ENCODE peak calls at places on chromosomes 11 and 22, in six cellular contexts. Q, Y, A, V, R and N are unnamed samples.

GRCh38 chr22:49650336-49651241 is 177.1 kb downstream of the BRD1 start:
- DNase-seq in Q (no peak), Y (no peak), A (no peak), V (no peak), R (peak), N (no peak)

GRCh38 chr11:637593-638507 is 781 bp downstream of the DRD4 start:
- DNase-seq in Q (no peak), Y (no peak), A (no peak), V (peak), R (no peak), N (no peak)

GRCh38 chr22:48318575-48319320 is 1508.9 kb downstream of the BRD1 start:
- DNase-seq in Q (no peak), Y (no peak), A (no peak), V (no peak), R (peak), N (peak)

GRCh38 chr11:104918113-104918824 is 20.0 kb upstream of the CASP12 start:
- DNase-seq in Q (no peak), Y (no peak), A (no peak), V (no peak), R (no peak), N (no peak)

GRCh38 chr11:65357856-65358356 is 3.4 kb downstream of the TIGD3 start:
- DNase-seq in Q (no peak), Y (peak), A (no peak), V (peak), R (peak), N (no peak)

GRCh38 chr11:96307748-96308133 is 35.3 kb downstream of the MAML2 start:
- DNase-seq in Q (no peak), Y (no peak), A (peak), V (peak), R (no peak), N (no peak)

GRCh38 chr11:88174627-88175003 is 628 bp downstream of the RAB38 start:
- DNase-seq in Q (peak), Y (peak), A (peak), V (peak), R (peak), N (peak)

GRCh38 chr11:16408619-16409018 is 52.3 kb upstream of the SOX6 start:
- DNase-seq in Q (no peak), Y (no peak), A (no peak), V (no peak), R (no peak), N (no peak)

GRCh38 chr22:47552541-47553205 is 790.2 kb downstream of the TBC1D22A start:
- DNase-seq in Q (no peak), Y (no peak), A (no peak), V (no peak), R (no peak), N (no peak)

GRCh38 chr11:42407379-42407778 is 904.4 kb upstream of the API5 start:
- DNase-seq in Q (no peak), Y (no peak), A (peak), V (peak), R (no peak), N (peak)

GRCh38 chr11:125341676-125342075 is 154.4 kb downstream of the FEZ1 start:
- DNase-seq in Q (no peak), Y (no peak), A (no peak), V (no peak), R (no peak), N (no peak)

GRCh38 chr22:27879923-27880322 is 39.1 kb downstream of the PITPNB start:
- DNase-seq in Q (no peak), Y (no peak), A (peak), V (peak), R (no peak), N (no peak)

GRCh38 chr22:30408388-30409101 is 11.7 kb downstream of the SEC14L2 start:
- DNase-seq in Q (no peak), Y (no peak), A (peak), V (no peak), R (no peak), N (no peak)

GRCh38 chr11:82631722-82632630 is 101.7 kb downstream of the FAM181B start:
- DNase-seq in Q (no peak), Y (no peak), A (peak), V (no peak), R (no peak), N (no peak)

GRCh38 chr11:121714356-121714755 is 261.6 kb upstream of the SORL1-AS1 start:
- DNase-seq in Q (no peak), Y (no peak), A (peak), V (no peak), R (no peak), N (no peak)

GRCh38 chr11:61315260-61315659 is 17.6 kb downstream of the DDB1 start:
- DNase-seq in Q (no peak), Y (no peak), A (peak), V (no peak), R (no peak), N (no peak)

GRCh38 chr11:702731-703461 is 3.1 kb upstream of the EPS8L2 start:
- DNase-seq in Q (no peak), Y (no peak), A (no peak), V (no peak), R (no peak), N (no peak)

GRCh38 chr11:70326365-70326803 is 55.9 kb downstream of the PPFIA1 start:
- DNase-seq in Q (no peak), Y (no peak), A (no peak), V (peak), R (no peak), N (no peak)

GRCh38 chr11:74673956-74674355 is 57.3 kb downstream of the CHRDL2 start:
- DNase-seq in Q (no peak), Y (no peak), A (no peak), V (no peak), R (no peak), N (peak)

GRCh38 chr11:383431-383830 is 10.6 kb upstream of the PKP3 start:
- DNase-seq in Q (no peak), Y (no peak), A (no peak), V (no peak), R (peak), N (no peak)

GRCh38 chr11:46450846-46451470 is 59.4 kb upstream of the CHRM4 start:
- DNase-seq in Q (no peak), Y (no peak), A (no peak), V (no peak), R (no peak), N (no peak)

GRCh38 chr22:19075404-19075803 is 46.8 kb downstream of the DGCR2 start:
- DNase-seq in Q (no peak), Y (no peak), A (no peak), V (no peak), R (no peak), N (no peak)

GRCh38 chr22:30870451-30871345 is 97.9 kb downstream of the MORC2 start:
- DNase-seq in Q (no peak), Y (peak), A (no peak), V (no peak), R (peak), N (peak)

GRCh38 chr11:17883946-17884345 is 128.9 kb downstream of the SERGEF start:
- DNase-seq in Q (no peak), Y (no peak), A (no peak), V (no peak), R (no peak), N (no peak)

GRCh38 chr11:72613977-72614376 is 60.2 kb downstream of the PDE2A start:
- DNase-seq in Q (no peak), Y (peak), A (no peak), V (no peak), R (no peak), N (peak)

GRCh38 chr11:73271936-73272679 is at the start of gene P2RY6:
- DNase-seq in Q (no peak), Y (no peak), A (peak), V (peak), R (no peak), N (no peak)

GRCh38 chr11:73314121-73314948 is 6.3 kb downstream of the ARHGEF17 start:
- DNase-seq in Q (no peak), Y (no peak), A (peak), V (peak), R (peak), N (no peak)

GRCh38 chr11:32581556-32581955 is 2.1 kb upstream of the EIF3M start:
- DNase-seq in Q (no peak), Y (no peak), A (peak), V (no peak), R (no peak), N (no peak)

GRCh38 chr11:114058871-114059277 is 637 bp upstream of the ZBTB16 start:
- DNase-seq in Q (no peak), Y (peak), A (no peak), V (peak), R (no peak), N (no peak)

GRCh38 chr11:117818036-117818858 is 6.3 kb downstream of the FXYD2 start:
- DNase-seq in Q (no peak), Y (no peak), A (peak), V (no peak), R (no peak), N (no peak)

GRCh38 chr22:42436402-42436801 is 4.2 kb upstream of the NFAM1 start:
- DNase-seq in Q (no peak), Y (no peak), A (no peak), V (no peak), R (no peak), N (no peak)

GRCh38 chr22:42439821-42440674 is 7.8 kb upstream of the NFAM1 start:
- DNase-seq in Q (no peak), Y (peak), A (no peak), V (no peak), R (no peak), N (no peak)

GRCh38 chr22:42438293-42438650 is 6.1 kb upstream of the NFAM1 start:
- DNase-seq in Q (no peak), Y (no peak), A (no peak), V (no peak), R (no peak), N (no peak)

GRCh38 chr22:42439021-42439420 is 6.8 kb upstream of the NFAM1 start:
- DNase-seq in Q (no peak), Y (no peak), A (no peak), V (no peak), R (no peak), N (no peak)

GRCh38 chr22:42437488-42438292 is 5.5 kb upstream of the NFAM1 start:
- DNase-seq in Q (peak), Y (peak), A (peak), V (peak), R (peak), N (peak)
- H3K27ac ChIP-seq in Q (peak), Y (no peak), A (no peak), V (no peak), R (peak), N (no peak)

GRCh38 chr11:45253640-45254039 is 32.5 kb downstream of the SYT13 start:
- DNase-seq in Q (no peak), Y (no peak), A (no peak), V (no peak), R (no peak), N (no peak)
- TF ChIP-seq CTCF in Q (no peak), Y (no peak), A (no peak), V (no peak), R (no peak), N (no peak)

GRCh38 chr11:6385046-6385777 is 5.1 kb upstream of the SMPD1 start:
- DNase-seq in Q (no peak), Y (no peak), A (no peak), V (no peak), R (no peak), N (no peak)

GRCh38 chr11:6388747-6389146 is 1.5 kb upstream of the SMPD1 start:
- DNase-seq in Q (no peak), Y (no peak), A (no peak), V (no peak), R (no peak), N (no peak)

GRCh38 chr11:6389921-6390717 is at the start of gene SMPD1:
- DNase-seq in Q (peak), Y (peak), A (peak), V (peak), R (peak), N (peak)

GRCh38 chr11:6390718-6391547 is 659 bp downstream of the SMPD1 start:
- DNase-seq in Q (no peak), Y (no peak), A (no peak), V (no peak), R (no peak), N (no peak)

DNA sequence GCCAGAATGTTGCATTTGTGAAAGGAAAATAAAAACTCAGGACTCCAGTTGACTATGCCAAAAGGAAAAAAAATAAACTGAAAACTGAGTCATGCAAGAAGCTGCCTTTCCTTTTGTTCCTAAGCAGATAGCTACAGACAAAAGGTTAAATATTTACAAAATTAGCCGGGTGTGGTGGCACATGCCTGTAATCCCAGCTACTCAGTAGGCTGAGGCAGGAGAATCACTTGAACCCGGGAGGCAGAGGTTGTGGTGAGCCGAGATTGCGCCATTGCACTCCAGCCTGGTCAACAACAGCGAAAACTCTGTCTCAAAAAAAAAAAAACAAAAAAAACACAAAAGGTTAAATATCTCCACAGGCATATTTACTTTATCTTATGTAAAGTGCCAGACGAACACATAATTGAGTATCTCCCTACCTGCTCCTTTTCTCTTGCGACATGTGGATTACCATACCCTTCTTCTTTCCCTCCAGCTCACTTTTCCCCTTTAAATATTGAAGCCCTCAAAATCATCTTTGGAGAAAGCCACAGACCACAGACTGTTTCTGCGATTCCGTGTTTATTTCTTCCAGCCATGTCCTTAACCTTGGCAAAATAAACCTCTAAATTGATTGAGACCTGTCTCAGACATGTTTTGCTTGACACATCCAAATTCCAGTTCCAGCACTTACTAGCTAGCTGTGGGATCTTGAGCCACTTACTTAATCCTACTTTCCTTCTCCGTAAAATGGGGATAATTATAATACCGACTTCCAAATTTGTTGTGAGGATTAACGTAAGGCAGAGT is 2.3 kb upstream of the SMPD1 start:
- DNase-seq in Q (no peak), Y (no peak), A (peak), V (no peak), R (no peak), N (no peak)
- H3K27ac ChIP-seq in Q (peak), Y (no peak), A (no peak), V (peak), R (no peak), N (peak)

DNA sequence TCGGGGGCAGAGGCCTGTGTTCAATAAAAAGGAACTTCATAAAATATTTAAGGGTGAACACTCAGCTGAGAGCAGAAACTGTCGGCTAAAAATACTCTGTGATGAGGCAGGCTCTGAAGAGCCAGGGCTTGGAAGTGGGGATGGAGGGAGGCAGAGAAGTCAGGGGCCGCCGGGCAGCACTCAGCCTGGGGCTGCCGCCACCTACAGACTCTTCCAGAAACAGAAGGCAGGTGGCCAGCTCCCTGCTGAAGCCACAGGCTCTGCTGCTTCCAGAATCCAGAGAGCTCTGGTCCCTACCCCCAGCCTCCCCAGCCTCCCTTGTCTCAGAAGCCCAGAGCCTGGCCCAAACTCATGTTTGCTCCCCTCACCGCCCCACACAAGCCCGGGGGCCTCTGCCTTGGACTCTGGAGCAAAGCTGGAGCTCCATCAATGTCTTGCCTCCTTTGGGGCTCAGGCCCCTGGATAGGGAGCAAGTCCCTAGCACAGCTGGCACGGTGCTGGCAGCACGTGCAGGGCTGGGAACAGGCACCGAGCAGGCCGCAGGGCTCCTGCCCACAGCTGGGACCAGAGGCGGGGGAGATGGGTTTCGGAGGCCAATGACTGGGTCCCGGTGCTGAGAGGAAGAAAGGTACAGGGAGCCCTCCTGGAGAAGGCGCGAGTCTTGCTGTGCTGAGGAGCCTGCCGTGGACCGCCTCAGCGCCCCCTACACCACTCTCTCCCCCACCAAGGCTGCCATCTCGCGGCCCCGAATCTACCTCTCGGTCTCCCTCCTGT is 8.2 kb downstream of the LRFN4 start:
- DNase-seq in Q (no peak), Y (no peak), A (no peak), V (no peak), R (no peak), N (no peak)
- TF ChIP-seq CTCF in Q (no peak), Y (no peak), A (no peak), V (no peak), R (no peak), N (no peak)

GRCh38 chr22:17831527-17832251 is 57.4 kb upstream of the BID start:
- DNase-seq in Q (peak), Y (no peak), A (no peak), V (no peak), R (no peak), N (no peak)
- H3K27ac ChIP-seq in Q (peak), Y (peak), A (no peak), V (no peak), R (peak), N (peak)

GRCh38 chr11:133529807-133530500 is 2.3 kb downstream of the OPCML start:
- DNase-seq in Q (no peak), Y (no peak), A (no peak), V (no peak), R (no peak), N (no peak)

GRCh38 chr11:133531971-133532651 is at the start of gene OPCML:
- DNase-seq in Q (no peak), Y (no peak), A (no peak), V (peak), R (no peak), N (peak)

GRCh38 chr11:133533205-133533604 is 904 bp upstream of the OPCML start:
- DNase-seq in Q (no peak), Y (no peak), A (no peak), V (no peak), R (no peak), N (no peak)

GRCh38 chr11:133531450-133531849 is 851 bp downstream of the OPCML start:
- DNase-seq in Q (no peak), Y (no peak), A (no peak), V (no peak), R (no peak), N (no peak)

GRCh38 chr11:133530501-133530835 is 1.8 kb downstream of the OPCML start:
- DNase-seq in Q (no peak), Y (no peak), A (no peak), V (no peak), R (no peak), N (no peak)
- TF ChIP-seq CTCF in Q (no peak), Y (no peak), A (peak), V (peak), R (no peak), N (no peak)

DNA sequence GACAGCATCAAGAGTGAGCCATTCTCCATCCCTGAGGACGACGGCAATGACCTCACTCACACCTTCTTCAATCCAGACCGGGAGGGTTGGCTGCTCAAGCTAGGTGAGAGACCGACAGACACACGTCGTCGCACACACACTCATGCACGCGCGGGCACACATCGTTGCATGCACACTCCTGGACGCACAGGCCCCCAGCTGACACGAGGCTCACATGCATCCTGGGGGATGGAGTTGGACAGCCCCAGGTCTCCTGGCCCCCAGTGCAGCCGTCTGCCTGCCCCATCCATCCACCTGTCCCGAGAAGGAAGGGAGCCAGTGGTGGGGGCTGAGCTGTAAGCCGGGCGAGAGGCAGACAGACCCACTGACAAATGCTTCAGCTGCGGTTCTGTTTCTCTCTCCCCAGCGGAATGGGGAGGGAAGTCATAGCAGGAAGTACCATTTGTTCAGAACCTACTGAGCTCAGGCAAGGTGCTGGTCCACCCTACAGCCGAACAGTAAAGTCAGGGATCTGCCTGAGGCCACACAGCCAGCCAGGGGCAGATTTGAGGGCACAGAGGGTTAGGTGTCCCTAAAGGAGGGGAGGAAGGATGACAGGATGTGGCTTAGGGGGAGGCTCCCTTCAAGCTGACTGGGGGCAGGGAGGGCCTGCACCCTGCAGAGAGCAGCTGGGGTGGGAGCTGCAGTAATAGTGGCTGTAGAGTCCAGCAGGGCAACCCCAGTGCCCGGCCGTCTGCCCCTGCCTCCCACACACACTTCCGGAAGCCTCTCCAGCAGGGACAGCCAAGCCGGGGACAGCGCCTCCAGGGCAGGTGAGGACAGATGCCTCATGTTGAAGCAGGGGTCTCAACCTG is 27.1 kb downstream of the CYTH4 start:
- DNase-seq in Q (no peak), Y (no peak), A (no peak), V (no peak), R (peak), N (no peak)
- H3K27ac ChIP-seq in Q (peak), Y (no peak), A (no peak), V (no peak), R (no peak), N (no peak)

DNA sequence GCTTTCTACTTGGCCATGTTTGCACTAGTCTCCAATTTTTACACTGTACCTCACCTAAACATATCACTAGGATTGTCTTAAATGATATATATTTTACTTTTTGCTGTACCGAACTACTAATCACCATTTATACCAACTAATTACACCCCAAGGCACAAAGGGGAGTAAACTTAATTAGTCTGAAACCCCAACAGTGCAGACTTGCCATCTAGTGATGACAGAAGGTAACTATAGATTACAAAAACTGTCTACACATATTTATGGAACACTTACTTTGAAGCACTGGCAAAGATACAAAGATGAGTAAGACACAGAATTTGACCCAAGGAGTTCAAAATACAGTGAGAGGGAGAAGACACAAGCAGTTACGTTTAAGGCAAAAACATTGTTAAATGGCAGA is 139.7 kb downstream of the CNTN5 start:
- DNase-seq in Q (no peak), Y (no peak), A (no peak), V (no peak), R (no peak), N (no peak)
- TF ChIP-seq CTCF in Q (no peak), Y (no peak), A (peak), V (no peak), R (no peak), N (no peak)